ENCODE peak calls at places on chromosomes 4 and X, in seven cellular contexts. O is CD8-positive, alpha-beta T cell; M is heart left ventricle; J is lower lobe of right lung; L is RWPE2; V is lung; T is A549. Y is an unnamed sample.

GRCh38 chrX:26783512-26784225 is 567.7 kb downstream of the MAGEB5 start:
- DNase-seq in T (no peak), M (no peak), L (no peak), O (no peak), J (no peak), V (no peak), Y (no peak)

GRCh38 chrX:24658421-24658820 is 11.3 kb upstream of the PCYT1B start:
- DNase-seq in V (no peak), T (no peak), O (no peak), M (no peak), L (no peak), J (no peak), Y (no peak)

GRCh38 chr4:24169956-24170355 is 280.1 kb upstream of the PPARGC1A start:
- DNase-seq in V (no peak), L (no peak), J (no peak), M (no peak), O (no peak), T (no peak), Y (no peak)

GRCh38 chrX:7055386-7056137 is 92.0 kb upstream of the STS start:
- DNase-seq in M (no peak), T (no peak), J (no peak), O (no peak), V (no peak), L (no peak), Y (no peak)

GRCh38 chr4:124212835-124213640 is 499.5 kb downstream of the ANKRD50 start:
- DNase-seq in V (no peak), O (no peak), M (no peak), T (no peak), L (no peak), J (no peak), Y (no peak)

GRCh38 chrX:85326234-85327059 is 53.0 kb downstream of the POF1B start:
- DNase-seq in L (peak), M (peak), V (no peak), O (no peak), T (no peak), J (peak), Y (no peak)

GRCh38 chr4:30808266-30808665 is 88.1 kb downstream of the PCDH7 start:
- DNase-seq in L (no peak), V (no peak), M (no peak), O (no peak), J (no peak), T (no peak), Y (no peak)

GRCh38 chr4:33996075-33996718 is 2248.1 kb downstream of the ARAP2 start:
- DNase-seq in V (no peak), M (no peak), L (no peak), O (no peak), T (no peak), J (no peak), Y (no peak)

GRCh38 chr4:74094227-74094626 is 4.8 kb downstream of the CXCL2 start:
- DNase-seq in V (no peak), J (no peak), T (no peak), O (no peak), M (no peak), L (no peak), Y (no peak)

GRCh38 chr4:70706516-70706915 is 15.2 kb upstream of the RUFY3 start:
- DNase-seq in V (no peak), J (no peak), L (no peak), M (no peak), O (no peak), T (no peak), Y (no peak)

GRCh38 chrX:91108761-91109160 is 325.9 kb upstream of the PABPC5 start:
- DNase-seq in J (no peak), L (no peak), T (no peak), O (no peak), M (no peak), V (no peak), Y (no peak)

GRCh38 chrX:36434521-36434920 is 515.0 kb downstream of the CFAP47 start:
- DNase-seq in M (no peak), O (no peak), T (no peak), J (no peak), V (no peak), L (no peak), Y (no peak)

GRCh38 chr4:38091636-38092035 is 131.4 kb downstream of the PTTG2 start:
- DNase-seq in J (no peak), T (no peak), M (no peak), L (no peak), V (no peak), O (no peak), Y (no peak)

GRCh38 chrX:115147220-115147619 is 42.0 kb upstream of the RBMXL3 start:
- DNase-seq in J (no peak), T (peak), O (no peak), L (no peak), V (no peak), M (no peak), Y (no peak)

GRCh38 chr4:124037236-124037635 is 640.6 kb downstream of the SPRY1 start:
- DNase-seq in L (no peak), J (no peak), T (no peak), O (no peak), V (no peak), M (no peak), Y (no peak)

GRCh38 chr4:180926277-180926676 is 1316.9 kb upstream of the TENM3 start:
- DNase-seq in L (no peak), M (no peak), V (no peak), T (no peak), J (no peak), O (no peak), Y (no peak)

GRCh38 chrX:11886745-11887144 is 128.7 kb downstream of the MSL3 start:
- DNase-seq in L (no peak), O (no peak), V (no peak), M (no peak), J (no peak), T (no peak), Y (no peak)

GRCh38 chrX:134801267-134801666 is 143.0 kb upstream of the PLAC1 start:
- DNase-seq in M (no peak), O (no peak), J (no peak), L (no peak), V (no peak), T (no peak), Y (no peak)

GRCh38 chr4:143357161-143357845 is 20.6 kb downstream of the GAB1 start:
- DNase-seq in T (no peak), L (no peak), O (no peak), M (no peak), V (no peak), J (no peak), Y (no peak)

GRCh38 chrX:24190500-24191156 is 41.1 kb downstream of the ZFX start:
- DNase-seq in J (no peak), M (no peak), T (no peak), L (no peak), O (no peak), V (no peak), Y (no peak)

GRCh38 chr4:23837366-23837765 is 52.5 kb downstream of the PPARGC1A start:
- DNase-seq in T (no peak), V (no peak), J (no peak), M (no peak), O (no peak), L (no peak), Y (no peak)

GRCh38 chr4:127055349-127055748 is 577.4 kb upstream of the INTU start:
- DNase-seq in L (no peak), J (no peak), M (no peak), T (no peak), O (no peak), V (no peak), Y (no peak)

GRCh38 chr4:22492987-22493386 is 22.9 kb downstream of the ADGRA3 start:
- DNase-seq in M (no peak), V (no peak), T (no peak), J (no peak), L (no peak), O (no peak), Y (no peak)

GRCh38 chr4:5890063-5890727 is 2.7 kb downstream of the CRMP1 start:
- DNase-seq in M (no peak), T (no peak), V (no peak), J (no peak), O (no peak), L (no peak), Y (no peak)

GRCh38 chr4:158208931-158209640 is 1.2 kb upstream of the TMEM144 start:
- DNase-seq in O (no peak), V (no peak), L (no peak), M (no peak), T (no peak), J (no peak), Y (no peak)

DNA sequence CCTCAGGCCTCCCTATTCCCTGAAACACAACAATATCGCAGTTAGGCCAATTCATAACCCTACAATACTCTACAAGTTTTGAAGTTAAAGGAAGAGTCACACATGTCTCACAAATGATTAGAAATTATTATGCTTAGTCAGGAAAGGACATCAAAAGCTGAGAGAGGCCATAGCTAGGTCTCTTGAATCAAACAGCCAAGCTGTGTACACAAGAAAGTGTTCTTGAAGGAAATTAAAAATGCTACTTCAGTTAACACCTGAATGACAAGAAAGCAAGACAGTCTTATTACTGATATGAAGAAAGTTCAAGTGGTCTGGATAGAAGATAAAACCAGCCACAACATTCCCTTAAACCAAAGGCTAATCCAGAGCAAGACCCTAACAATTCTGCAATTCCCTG is 23.6 kb upstream of the GUCY1A1 start:
- DNase-seq in L (no peak), M (no peak), V (no peak), T (no peak), J (no peak), O (no peak), Y (no peak)
- H3K27ac ChIP-seq in L (no peak), M (no peak), V (no peak), T (no peak), J (no peak), O (no peak), Y (no peak)

GRCh38 chr4:112284166-112284565 is 1.5 kb downstream of the TIFA start:
- DNase-seq in T (no peak), V (no peak), M (no peak), L (no peak), O (no peak), J (no peak), Y (no peak)
- H3K27ac ChIP-seq in T (peak), V (no peak), M (no peak), L (peak), O (no peak), J (peak), Y (no peak)

GRCh38 chr4:15100994-15101695 is 98.9 kb downstream of the CPEB2 start:
- DNase-seq in V (no peak), L (no peak), J (no peak), O (no peak), T (no peak), M (no peak), Y (no peak)
- H3K27ac ChIP-seq in V (no peak), L (no peak), J (no peak), O (no peak), T (no peak), M (no peak), Y (no peak)

DNA sequence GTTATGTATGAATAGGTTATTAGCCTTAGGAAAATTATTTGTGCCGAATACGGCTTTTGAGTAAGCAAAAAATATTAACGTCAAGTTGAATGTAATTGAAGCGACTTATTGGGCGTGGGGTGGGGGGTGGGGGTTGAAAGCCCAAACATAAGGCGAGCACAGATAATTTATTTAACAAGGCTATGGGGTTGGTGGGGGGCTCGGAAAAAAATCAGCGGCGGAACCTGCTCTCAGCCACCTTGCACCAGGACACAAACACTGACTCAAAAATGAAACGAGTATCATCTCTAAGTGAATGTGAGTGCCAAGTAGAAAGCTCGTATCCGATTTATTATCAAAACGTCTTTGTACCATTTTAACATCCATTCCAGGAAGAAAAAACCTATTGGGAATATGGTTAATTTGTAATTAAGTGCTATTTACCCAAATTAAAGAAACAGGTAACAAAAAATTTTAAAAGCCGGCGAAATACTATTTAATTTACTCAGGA is 937 bp upstream of the LARP1B start:
- DNase-seq in M (no peak), O (no peak), T (no peak), L (no peak), J (no peak), V (no peak), Y (no peak)
- H3K27ac ChIP-seq in M (peak), O (peak), T (peak), L (peak), J (peak), V (peak), Y (peak)

GRCh38 chrX:154599531-154599930 is 14.6 kb downstream of the CTAG1A start:
- DNase-seq in T (no peak), M (no peak), O (no peak), V (no peak), J (no peak), L (no peak), Y (no peak)
- H3K27ac ChIP-seq in T (no peak), M (no peak), O (no peak), V (no peak), J (no peak), L (peak), Y (no peak)

GRCh38 chrX:40468033-40468979 is 112.5 kb upstream of the ATP6AP2 start:
- DNase-seq in V (peak), T (peak), J (peak), L (no peak), O (no peak), M (peak), Y (peak)
- H3K27ac ChIP-seq in V (no peak), T (peak), J (no peak), L (no peak), O (no peak), M (no peak), Y (no peak)